ENCODE peak calls at places on chromosomes 16 and 17, in seven cellular contexts. N is iPS DF 6.9; G is IMR-90; E is CD8-positive, alpha-beta memory T cell; Q is CD8-positive, alpha-beta T cell; L is GM23338; B is cardiac muscle cell. X is an unnamed sample.

GRCh38 chr16:11136600-11136999 is 119.4 kb downstream of the SOCS1 start:
- DNase-seq in N (no peak), G (no peak), E (no peak), Q (no peak), L (no peak), B (peak; percentile 58), X (no peak)

GRCh38 chr17:35603674-35604073 is 16.6 kb downstream of the AP2B1 start:
- DNase-seq in N (no peak), G (no peak), E (no peak), Q (no peak), L (no peak), B (no peak), X (no peak)

GRCh38 chr17:15171433-15172047 is 93.6 kb downstream of the PMP22 start:
- DNase-seq in N (peak; percentile 50), G (peak; percentile 75), E (no peak), Q (peak; percentile 2), L (peak; percentile 88), B (peak; percentile 83), X (peak; percentile 42)

GRCh38 chr16:11310997-11311561 is 29.9 kb upstream of the PRM1 start:
- DNase-seq in N (no peak), G (no peak), E (peak; percentile 72), Q (no peak), L (no peak), B (no peak), X (no peak)

GRCh38 chr17:77019955-77020379 is 120.8 kb upstream of the SEC14L1 start:
- DNase-seq in N (no peak), G (no peak), E (no peak), Q (no peak), L (peak; percentile 44), B (peak; percentile 27), X (no peak)

GRCh38 chr16:17532338-17532995 is 61.7 kb upstream of the XYLT1 start:
- DNase-seq in N (no peak), G (no peak), E (no peak), Q (no peak), L (no peak), B (no peak), X (no peak)

GRCh38 chr17:82619641-82620040 is 28.6 kb downstream of the WDR45B start:
- DNase-seq in N (no peak), G (no peak), E (no peak), Q (no peak), L (no peak), B (no peak), X (no peak)

GRCh38 chr17:3003401-3004149 is 59.8 kb downstream of the OR1D5 start:
- DNase-seq in N (no peak), G (no peak), E (no peak), Q (no peak), L (no peak), B (no peak), X (no peak)

GRCh38 chr17:69588739-69589334 is 174.3 kb downstream of the MAP2K6 start:
- DNase-seq in N (no peak), G (no peak), E (no peak), Q (no peak), L (peak; percentile 39), B (no peak), X (no peak)

GRCh38 chr17:2058521-2059124 is 3.7 kb downstream of the HIC1 start:
- DNase-seq in N (peak; percentile 72), G (peak; percentile 76), E (peak; percentile 78), Q (peak; percentile 46), L (peak; percentile 82), B (peak; percentile 93), X (no peak)

GRCh38 chr16:56450275-56450889 is 750 bp downstream of the NUDT21 start:
- DNase-seq in N (no peak), G (peak; percentile 14), E (no peak), Q (no peak), L (peak; percentile 43), B (peak; percentile 10), X (no peak)

GRCh38 chr16:87094246-87094865 is 222.8 kb downstream of the C16orf95 start:
- DNase-seq in N (no peak), G (no peak), E (no peak), Q (no peak), L (no peak), B (no peak), X (no peak)

GRCh38 chr16:86040496-86040895 is 141.5 kb downstream of the IRF8 start:
- DNase-seq in N (no peak), G (no peak), E (no peak), Q (no peak), L (no peak), B (no peak), X (no peak)

GRCh38 chr17:31509095-31509804 is 117.8 kb downstream of the RAB11FIP4 start:
- DNase-seq in N (no peak), G (no peak), E (peak; percentile 49), Q (no peak), L (no peak), B (no peak), X (peak; percentile 42)

GRCh38 chr16:57187508-57187854 is 1.4 kb downstream of the RSPRY1 start:
- DNase-seq in N (no peak), G (no peak), E (no peak), Q (no peak), L (peak; percentile 25), B (peak; percentile 22), X (no peak)

GRCh38 chr16:31700200-31700529 is 172.5 kb downstream of the AHSP start:
- DNase-seq in N (peak; percentile 82), G (no peak), E (no peak), Q (no peak), L (no peak), B (no peak), X (no peak)

GRCh38 chr17:16987830-16988601 is 16.1 kb upstream of the TNFRSF13B start:
- DNase-seq in N (no peak), G (peak; percentile 75), E (peak; percentile 62), Q (peak; percentile 33), L (peak; percentile 39), B (peak; percentile 75), X (no peak)

GRCh38 chr17:18258356-18259038 is at the start of gene FLII:
- DNase-seq in N (no peak), G (peak; percentile 17), E (peak; percentile 64), Q (peak; percentile 42), L (peak; percentile 73), B (peak; percentile 35), X (no peak)

GRCh38 chr16:13510425-13511151 is 409.4 kb upstream of the ERCC4 start:
- DNase-seq in N (no peak), G (no peak), E (no peak), Q (no peak), L (peak; percentile 68), B (no peak), X (no peak)

GRCh38 chr17:52209507-52209906 is 51.0 kb upstream of the CA10 start:
- DNase-seq in N (no peak), G (no peak), E (no peak), Q (no peak), L (no peak), B (no peak), X (no peak)

DNA sequence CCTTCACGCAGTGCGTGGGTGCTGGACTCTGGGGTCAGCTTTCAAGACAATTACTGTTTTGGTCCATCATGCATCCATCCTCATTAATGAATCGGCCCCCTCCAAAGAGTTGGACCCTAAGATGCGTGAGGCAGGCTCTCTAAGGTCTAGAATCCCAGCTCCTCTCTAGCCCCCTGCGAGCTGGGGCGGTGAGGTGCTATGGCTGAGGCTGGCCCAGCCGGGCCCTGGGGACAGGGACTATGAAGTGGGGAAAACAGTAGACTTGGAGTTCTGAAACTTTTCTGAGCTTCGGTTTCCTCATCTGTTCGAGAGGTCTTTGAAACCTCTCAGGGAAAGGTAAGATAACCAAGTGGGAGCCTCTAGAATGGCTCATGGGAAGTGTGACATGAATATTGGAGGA is 1.6 kb downstream of the SH2B1 start:
- DNase-seq in N (no peak), G (no peak), E (no peak), Q (no peak), L (no peak), B (no peak), X (no peak)
- H3K4me3 ChIP-seq in N (no peak overlapping the region), G (no peak overlapping the region), E (no peak overlapping the region), Q (no peak overlapping the region), L (peak overlapping the region; percentile 97), B (no peak overlapping the region), X (no peak overlapping the region)

GRCh38 chr17:7840875-7841274 is 6.9 kb downstream of the KDM6B start:
- DNase-seq in N (no peak), G (no peak), E (no peak), Q (no peak), L (no peak), B (no peak), X (no peak)
- H3K4me3 ChIP-seq in N (no peak overlapping the region), G (no peak overlapping the region), E (peak overlapping the region; percentile 92), Q (peak overlapping the region; percentile 98), L (peak overlapping the region; percentile 94), B (peak overlapping the region; percentile 40), X (peak overlapping the region; percentile 82)

GRCh38 chr17:41894791-41895331 is 23.9 kb downstream of the ACLY start:
- DNase-seq in N (no peak), G (peak; percentile 90), E (no peak), Q (no peak), L (no peak), B (peak; percentile 63), X (no peak)
- H3K4me3 ChIP-seq in N (no peak overlapping the region), G (no peak overlapping the region), E (no peak overlapping the region), Q (no peak overlapping the region), L (no peak overlapping the region), B (no peak overlapping the region), X (no peak overlapping the region)

GRCh38 chr17:7237266-7237760 is 1.9 kb downstream of the PHF23 start:
- DNase-seq in N (no peak), G (no peak), E (no peak), Q (no peak), L (no peak), B (no peak), X (no peak)

GRCh38 chr17:7237761-7238417 is 1.4 kb downstream of the PHF23 start:
- DNase-seq in N (no peak), G (peak; percentile 46), E (peak; percentile 88), Q (peak; percentile 74), L (peak; percentile 91), B (peak; percentile 80), X (peak; percentile 65)

GRCh38 chr17:7236808-7237207 is 2.4 kb downstream of the PHF23 start:
- DNase-seq in N (no peak), G (no peak), E (no peak), Q (no peak), L (no peak), B (no peak), X (no peak)

GRCh38 chr17:7234100-7235012 is at the start of gene DVL2:
- DNase-seq in N (peak; percentile 84), G (peak; percentile 94), E (peak; percentile 97), Q (peak; percentile 93), L (peak; percentile 99), B (peak; percentile 97), X (peak; percentile 92)

DNA sequence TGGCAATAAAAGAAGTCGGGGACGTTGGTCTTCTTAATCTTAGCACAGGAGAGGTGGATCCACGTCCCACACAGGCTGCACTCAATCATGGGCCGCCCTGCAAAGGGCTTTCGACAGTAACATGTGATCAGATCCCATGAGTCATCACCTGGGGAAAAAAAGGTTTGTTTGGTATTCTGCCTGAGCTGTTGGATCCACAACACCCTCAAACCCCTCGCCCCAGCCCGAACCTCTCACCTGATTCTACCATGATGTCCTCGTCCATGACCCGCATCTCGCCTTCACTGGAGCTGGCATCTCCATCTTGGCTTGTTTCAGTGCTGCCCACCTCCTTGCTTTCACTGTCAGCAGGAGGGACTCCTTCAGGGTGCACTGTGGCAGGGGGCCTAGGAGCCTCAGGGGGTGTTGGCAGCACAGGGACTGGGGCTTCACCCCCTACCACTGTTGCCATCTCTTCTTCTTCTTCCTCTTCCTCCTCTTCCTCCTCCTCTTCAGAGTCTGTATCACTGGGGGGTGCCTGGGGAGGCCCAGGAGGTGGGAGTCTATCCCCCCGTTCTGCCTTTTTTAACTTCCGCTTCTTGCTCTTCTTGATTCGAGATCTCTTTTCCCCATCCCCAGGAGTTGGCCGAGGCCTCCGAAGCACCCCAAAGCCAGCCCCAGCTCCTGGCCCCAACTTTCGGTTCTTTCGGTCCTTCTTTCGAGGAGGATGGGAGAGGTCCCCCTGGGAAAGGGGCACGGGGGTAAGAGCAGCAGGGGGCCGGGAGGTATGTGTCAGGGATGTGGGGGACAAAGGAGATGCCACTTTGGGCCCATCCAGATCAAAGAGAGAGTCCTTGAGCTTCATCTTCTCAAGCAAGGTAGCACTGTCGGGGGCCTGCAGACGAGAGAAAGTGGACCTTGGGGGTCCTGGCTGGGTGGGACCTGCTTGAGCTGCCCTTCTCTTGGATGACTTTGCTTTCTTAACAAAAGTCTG is 1.7 kb upstream of the DVL2 start:
- DNase-seq in N (no peak), G (peak; percentile 47), E (no peak), Q (no peak), L (no peak), B (peak; percentile 36), X (no peak)
- H3K4me3 ChIP-seq in N (no peak overlapping the region), G (no peak overlapping the region), E (no peak overlapping the region), Q (no peak overlapping the region), L (no peak overlapping the region), B (no peak overlapping the region), X (no peak overlapping the region)